ENCODE peak calls at places on chromosomes 16 and 17, in five cellular contexts. Z is naive B cell, P is HuH-7, H is astrocyte of the hippocampus, O is NCI-H748 treated with DMSO at 0.1 percent for 48 hours. U is an unnamed sample.

GRCh38 chr16:54521327-54521726 is 234.7 kb upstream of the IRX3 start:
- DNase-seq in H (no peak), P (no peak), Z (no peak), O (no peak), U (no peak)

GRCh38 chr16:54930034-54930938 is at the start of gene IRX5:
- DNase-seq in Z (no peak), H (peak), P (peak), O (peak), U (peak)

GRCh38 chr17:51200295-51200694 is 34.1 kb downstream of the NME2 start:
- DNase-seq in P (no peak), H (no peak), Z (no peak), O (no peak), U (no peak)

GRCh38 chr16:29913514-29913913 is 12.5 kb downstream of the KCTD13 start:
- DNase-seq in O (no peak), P (no peak), Z (no peak), H (no peak), U (no peak)

GRCh38 chr17:45223541-45224528 is 2.1 kb downstream of the FMNL1 start:
- DNase-seq in O (no peak), H (no peak), Z (peak), P (no peak), U (peak)

GRCh38 chr16:23597003-23597756 is 1.1 kb upstream of the NDUFAB1 start:
- DNase-seq in Z (peak), P (peak), H (no peak), O (no peak), U (peak)

GRCh38 chr17:38709104-38709820 is 4.2 kb downstream of the MLLT6 start:
- DNase-seq in H (no peak), P (no peak), O (no peak), Z (no peak), U (no peak)

GRCh38 chr17:8925808-8926207 is 39.7 kb downstream of the PIK3R5 start:
- DNase-seq in H (no peak), O (no peak), P (no peak), Z (no peak), U (no peak)

GRCh38 chr16:2079991-2080390 is 32.2 kb downstream of the TSC2 start:
- DNase-seq in Z (no peak), O (no peak), P (no peak), H (no peak), U (no peak)

GRCh38 chr16:57530104-57530522 is 6.3 kb downstream of the CCDC102A start:
- DNase-seq in H (peak), O (no peak), Z (peak), P (no peak), U (no peak)

GRCh38 chr17:81365148-81365600 is 30.1 kb upstream of the BAHCC1 start:
- DNase-seq in Z (no peak), P (no peak), O (no peak), H (peak), U (no peak)

U was measured in NAMALWA.